ENCODE peak calls at places on chromosomes 12 and 14, in eight cellular contexts. P is stomach, A is HTR-8/SVneo, U is GM13976, K is SK-MEL-5, I is psoas muscle, F is amniotic stem cell, Z is T-cell. W is an unnamed sample.

GRCh38 chr14:101497910-101498860 is 63.1 kb upstream of the DIO3 start:
- DNase-seq in P (peak), A (no peak), U (no peak), K (no peak), I (no peak), F (no peak), Z (no peak), W (no peak)

GRCh38 chr14:49303952-49304516 is 282.1 kb downstream of the RPS29 start:
- DNase-seq in P (no peak), A (peak), U (no peak), K (peak), I (no peak), F (no peak), Z (no peak), W (no peak)

GRCh38 chr12:67522222-67522621 is 126.3 kb upstream of the DYRK2 start:
- DNase-seq in P (no peak), A (no peak), U (no peak), K (no peak), I (no peak), F (no peak), Z (no peak), W (no peak)

GRCh38 chr14:74555476-74556050 is 56.5 kb downstream of the LTBP2 start:
- DNase-seq in P (no peak), A (no peak), U (no peak), K (no peak), I (no peak), F (no peak), Z (no peak), W (no peak)

GRCh38 chr14:64464695-64465094 is 604 bp upstream of the AKAP5 start:
- DNase-seq in P (no peak), A (peak), U (no peak), K (no peak), I (no peak), F (no peak), Z (no peak), W (no peak)

GRCh38 chr14:99687284-99688209 is 3.4 kb downstream of the CYP46A1 start:
- DNase-seq in P (no peak), A (no peak), U (peak), K (peak), I (no peak), F (no peak), Z (peak), W (peak)

GRCh38 chr12:47739959-47740358 is 14.7 kb upstream of the ENDOU start:
- DNase-seq in P (no peak), A (no peak), U (peak), K (no peak), I (peak), F (no peak), Z (no peak), W (no peak)

GRCh38 chr12:6038160-6038559 is 86.3 kb downstream of the VWF start:
- DNase-seq in P (peak), A (peak), U (peak), K (peak), I (no peak), F (no peak), Z (peak), W (peak)

GRCh38 chr12:15931590-15932053 is 20.5 kb downstream of the DERA start:
- DNase-seq in P (no peak), A (no peak), U (no peak), K (peak), I (no peak), F (no peak), Z (no peak), W (peak)

GRCh38 chr12:27525373-27525772 is 1.4 kb downstream of the PPFIBP1 start:
- DNase-seq in P (no peak), A (peak), U (no peak), K (peak), I (no peak), F (peak), Z (no peak), W (no peak)

GRCh38 chr12:68435816-68436215 is 103.7 kb upstream of the MDM1 start:
- DNase-seq in P (no peak), A (no peak), U (no peak), K (no peak), I (no peak), F (no peak), Z (no peak), W (no peak)

GRCh38 chr12:11652351-11653040 is 3.0 kb downstream of the ETV6 start:
- DNase-seq in P (peak), A (no peak), U (peak), K (peak), I (no peak), F (no peak), Z (no peak), W (no peak)

GRCh38 chr14:97408503-97408902 is 611.3 kb downstream of the VRK1 start:
- DNase-seq in P (no peak), A (no peak), U (no peak), K (no peak), I (no peak), F (no peak), Z (no peak), W (no peak)

GRCh38 chr14:101028971-101029667 is 125.6 kb upstream of the RTL1 start:
- DNase-seq in P (no peak), A (no peak), U (no peak), K (no peak), I (no peak), F (no peak), Z (no peak), W (no peak)

GRCh38 chr12:25504744-25505143 is 48.3 kb downstream of the LMNTD1 start:
- DNase-seq in P (no peak), A (no peak), U (no peak), K (no peak), I (no peak), F (no peak), Z (no peak), W (no peak)

GRCh38 chr12:56165369-56165768 is 7.2 kb downstream of the MYL6 start:
- DNase-seq in P (no peak), A (no peak), U (no peak), K (no peak), I (no peak), F (no peak), Z (no peak), W (no peak)

GRCh38 chr12:125944446-125944845 is 879.2 kb downstream of the AACS start:
- DNase-seq in P (no peak), A (no peak), U (no peak), K (no peak), I (no peak), F (no peak), Z (no peak), W (no peak)

GRCh38 chr14:37787879-37788494 is 192.6 kb downstream of the TTC6 start:
- DNase-seq in P (no peak), A (no peak), U (no peak), K (no peak), I (no peak), F (no peak), Z (no peak), W (no peak)

GRCh38 chr12:107884769-107885694 is 110.5 kb downstream of the ASCL4 start:
- DNase-seq in P (peak), A (peak), U (peak), K (peak), I (peak), F (peak), Z (no peak), W (peak)

GRCh38 chr14:69349091-69349777 is 48.9 kb downstream of the ERH start:
- DNase-seq in P (no peak), A (no peak), U (no peak), K (no peak), I (no peak), F (no peak), Z (no peak), W (no peak)

GRCh38 chr14:51953996-51954395 is 35.4 kb upstream of the RTRAF start:
- DNase-seq in P (no peak), A (no peak), U (no peak), K (peak), I (no peak), F (no peak), Z (no peak), W (no peak)